ENCODE peak calls at places on chromosomes 12 and 14, in nine cellular contexts. One of them, this sample, is unnamed.

GRCh38 chr12:119936705-119937323 is 52.2 kb upstream of the BICDL1 start:
- DNase-seq in transverse colon: no peak
- DNase-seq in tibial artery: no peak
- DNase-seq in tibial nerve: no peak
- DNase-seq in fibroblast of lung: no peak
- DNase-seq in esophagus squamous epithelium: no peak
- DNase-seq in cardiac muscle cell: no peak
- DNase-seq in body of pancreas: no peak
- DNase-seq in fibroblast of villous mesenchyme: no peak
- DNase-seq in this sample: peak; percentile 19

GRCh38 chr12:95548539-95549391 is 2.5 kb downstream of the USP44 start:
- DNase-seq in fibroblast of lung: peak; percentile 17
- DNase-seq in tibial artery: peak; percentile 72
- DNase-seq in esophagus squamous epithelium: no peak
- DNase-seq in transverse colon: peak; percentile 56
- DNase-seq in fibroblast of villous mesenchyme: no peak
- DNase-seq in tibial nerve: peak; percentile 32
- DNase-seq in body of pancreas: peak; percentile 80
- DNase-seq in cardiac muscle cell: no peak
- DNase-seq in this sample: no peak

GRCh38 chr12:63997198-63997597 is 152.7 kb downstream of the SRGAP1 start:
- DNase-seq in cardiac muscle cell: peak; percentile 34
- DNase-seq in tibial nerve: no peak
- DNase-seq in fibroblast of lung: no peak
- DNase-seq in body of pancreas: no peak
- DNase-seq in tibial artery: no peak
- DNase-seq in esophagus squamous epithelium: no peak
- DNase-seq in transverse colon: no peak
- DNase-seq in fibroblast of villous mesenchyme: peak; percentile 48
- DNase-seq in this sample: peak; percentile 28

GRCh38 chr12:115857923-115858322 is 419.6 kb downstream of the MED13L start:
- DNase-seq in tibial nerve: no peak
- DNase-seq in esophagus squamous epithelium: no peak
- DNase-seq in body of pancreas: peak; percentile 13
- DNase-seq in tibial artery: no peak
- DNase-seq in transverse colon: no peak
- DNase-seq in fibroblast of villous mesenchyme: no peak
- DNase-seq in cardiac muscle cell: no peak
- DNase-seq in fibroblast of lung: no peak
- DNase-seq in this sample: no peak

GRCh38 chr14:89123215-89123614 is 293.8 kb downstream of the FOXN3 start:
- DNase-seq in tibial nerve: no peak
- DNase-seq in body of pancreas: no peak
- DNase-seq in cardiac muscle cell: no peak
- DNase-seq in esophagus squamous epithelium: no peak
- DNase-seq in tibial artery: no peak
- DNase-seq in fibroblast of villous mesenchyme: no peak
- DNase-seq in transverse colon: no peak
- DNase-seq in fibroblast of lung: no peak
- DNase-seq in this sample: no peak

GRCh38 chr12:2233034-2233433 is 180.2 kb downstream of the CACNA1C start:
- DNase-seq in transverse colon: no peak
- DNase-seq in tibial nerve: no peak
- DNase-seq in cardiac muscle cell: no peak
- DNase-seq in fibroblast of lung: no peak
- DNase-seq in fibroblast of villous mesenchyme: no peak
- DNase-seq in body of pancreas: no peak
- DNase-seq in esophagus squamous epithelium: no peak
- DNase-seq in tibial artery: no peak
- DNase-seq in this sample: peak; percentile 80

GRCh38 chr12:101173197-101173749 is 36.8 kb downstream of the SLC5A8 start:
- DNase-seq in fibroblast of lung: no peak
- DNase-seq in cardiac muscle cell: no peak
- DNase-seq in tibial artery: no peak
- DNase-seq in fibroblast of villous mesenchyme: no peak
- DNase-seq in body of pancreas: no peak
- DNase-seq in tibial nerve: no peak
- DNase-seq in esophagus squamous epithelium: no peak
- DNase-seq in transverse colon: no peak
- DNase-seq in this sample: peak; percentile 0

GRCh38 chr12:76777765-76778216 is 13.9 kb downstream of the ZDHHC17 start:
- DNase-seq in esophagus squamous epithelium: no peak
- DNase-seq in fibroblast of lung: no peak
- DNase-seq in transverse colon: no peak
- DNase-seq in fibroblast of villous mesenchyme: no peak
- DNase-seq in cardiac muscle cell: no peak
- DNase-seq in tibial artery: no peak
- DNase-seq in tibial nerve: no peak
- DNase-seq in body of pancreas: no peak
- DNase-seq in this sample: no peak

GRCh38 chr14:24037658-24038037 is 14.2 kb upstream of the CARMIL3 start:
- DNase-seq in tibial artery: no peak
- DNase-seq in tibial nerve: no peak
- DNase-seq in transverse colon: peak; percentile 56
- DNase-seq in fibroblast of lung: no peak
- DNase-seq in esophagus squamous epithelium: no peak
- DNase-seq in cardiac muscle cell: no peak
- DNase-seq in fibroblast of villous mesenchyme: no peak
- DNase-seq in body of pancreas: peak; percentile 62
- DNase-seq in this sample: no peak

GRCh38 chr12:53868516-53868986 is 70.1 kb upstream of the HOXC13 start:
- DNase-seq in esophagus squamous epithelium: no peak
- DNase-seq in tibial artery: no peak
- DNase-seq in transverse colon: no peak
- DNase-seq in body of pancreas: no peak
- DNase-seq in fibroblast of lung: no peak
- DNase-seq in cardiac muscle cell: no peak
- DNase-seq in tibial nerve: no peak
- DNase-seq in fibroblast of villous mesenchyme: no peak
- DNase-seq in this sample: no peak

DNA sequence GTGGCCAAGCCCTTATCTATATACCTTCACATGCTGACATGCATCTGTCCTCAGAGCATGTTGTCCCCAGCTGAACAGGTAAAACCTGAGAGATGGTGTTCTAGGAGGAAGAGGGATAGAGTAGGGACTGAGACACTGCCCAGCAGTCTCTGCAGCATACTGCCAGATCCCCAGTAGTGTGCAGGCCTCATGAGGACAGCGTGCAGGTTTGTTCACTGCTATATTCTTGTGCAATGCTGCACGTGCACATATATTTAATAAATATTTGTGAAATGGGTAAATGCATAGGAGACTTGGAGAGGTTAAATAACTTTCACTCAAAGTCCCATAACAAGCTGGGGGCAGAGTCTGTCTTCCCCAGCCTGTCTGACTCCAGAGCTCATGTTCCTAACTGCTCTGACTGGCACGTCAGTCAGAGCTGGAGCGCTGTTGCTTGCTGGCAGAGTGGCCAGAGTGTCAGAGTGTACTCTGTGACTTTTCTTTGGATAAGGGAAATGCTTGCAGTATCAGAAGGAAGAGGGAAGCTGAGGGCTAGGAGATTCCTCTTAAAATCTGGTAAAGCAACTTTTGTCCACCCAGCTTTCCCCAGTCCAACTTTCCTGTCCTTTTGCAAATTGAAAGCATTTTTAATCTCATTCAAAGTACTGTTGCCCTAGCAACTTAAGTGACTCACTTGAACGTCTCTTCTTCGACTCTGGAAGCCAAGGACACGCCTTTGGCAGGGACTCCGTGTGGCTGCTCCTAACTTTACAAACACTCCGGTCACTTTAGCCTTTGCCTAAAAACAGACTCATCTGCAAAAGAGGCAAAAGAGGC is 14.9 kb upstream of the POLR3B start:
- DNase-seq in cardiac muscle cell: peak; percentile 71
- DNase-seq in body of pancreas: peak; percentile 64
- DNase-seq in tibial nerve: peak; percentile 50
- DNase-seq in tibial artery: peak; percentile 88
- DNase-seq in fibroblast of lung: peak; percentile 88
- DNase-seq in transverse colon: peak; percentile 54
- DNase-seq in esophagus squamous epithelium: no peak
- DNase-seq in fibroblast of villous mesenchyme: peak; percentile 74
- DNase-seq in this sample: peak; percentile 89
- H3K4me3 ChIP-seq in cardiac muscle cell: no peak overlapping the region
- H3K4me3 ChIP-seq in body of pancreas: no peak overlapping the region
- H3K4me3 ChIP-seq in tibial nerve: no peak overlapping the region
- H3K4me3 ChIP-seq in tibial artery: peak overlapping the region; percentile 21
- H3K4me3 ChIP-seq in fibroblast of lung: peak overlapping the region; percentile 38
- H3K4me3 ChIP-seq in transverse colon: no peak overlapping the region
- H3K4me3 ChIP-seq in esophagus squamous epithelium: peak overlapping the region; percentile 28
- H3K4me3 ChIP-seq in fibroblast of villous mesenchyme: peak overlapping the region; percentile 17
- H3K4me3 ChIP-seq in this sample: peak overlapping the region; percentile 41

GRCh38 chr12:10873374-10873773 is 10.7 kb downstream of the PRH1 start:
- DNase-seq in tibial artery: no peak
- DNase-seq in fibroblast of villous mesenchyme: peak; percentile 13
- DNase-seq in esophagus squamous epithelium: no peak
- DNase-seq in fibroblast of lung: peak; percentile 28
- DNase-seq in cardiac muscle cell: peak; percentile 80
- DNase-seq in transverse colon: no peak
- DNase-seq in body of pancreas: no peak
- DNase-seq in tibial nerve: no peak
- DNase-seq in this sample: no peak

GRCh38 chr12:10867381-10867780 is 16.7 kb downstream of the PRH1 start:
- DNase-seq in fibroblast of lung: no peak
- DNase-seq in esophagus squamous epithelium: no peak
- DNase-seq in transverse colon: no peak
- DNase-seq in cardiac muscle cell: peak; percentile 7
- DNase-seq in body of pancreas: no peak
- DNase-seq in tibial nerve: no peak
- DNase-seq in tibial artery: no peak
- DNase-seq in fibroblast of villous mesenchyme: no peak
- DNase-seq in this sample: peak; percentile 12
- TF ChIP-seq CTCF in fibroblast of lung: no peak
- TF ChIP-seq CTCF in esophagus squamous epithelium: no peak
- TF ChIP-seq CTCF in transverse colon: no peak
- TF ChIP-seq CTCF in cardiac muscle cell: no peak
- TF ChIP-seq CTCF in body of pancreas: no peak
- TF ChIP-seq CTCF in tibial nerve: no peak
- TF ChIP-seq CTCF in tibial artery: no peak
- TF ChIP-seq CTCF in fibroblast of villous mesenchyme: peak; percentile 7
- TF ChIP-seq CTCF in this sample: no peak

GRCh38 chr14:60515696-60516284 is 6.8 kb downstream of the SIX6 start:
- DNase-seq in tibial nerve: no peak
- DNase-seq in transverse colon: no peak
- DNase-seq in body of pancreas: no peak
- DNase-seq in cardiac muscle cell: no peak
- DNase-seq in fibroblast of lung: no peak
- DNase-seq in fibroblast of villous mesenchyme: no peak
- DNase-seq in tibial artery: peak; percentile 59
- DNase-seq in esophagus squamous epithelium: no peak
- DNase-seq in this sample: no peak
- H3K4me3 ChIP-seq in tibial nerve: no peak overlapping the region
- H3K4me3 ChIP-seq in transverse colon: no peak overlapping the region
- H3K4me3 ChIP-seq in body of pancreas: no peak overlapping the region
- H3K4me3 ChIP-seq in cardiac muscle cell: peak overlapping the region; percentile 33
- H3K4me3 ChIP-seq in fibroblast of lung: no peak overlapping the region
- H3K4me3 ChIP-seq in fibroblast of villous mesenchyme: no peak overlapping the region
- H3K4me3 ChIP-seq in tibial artery: no peak overlapping the region
- H3K4me3 ChIP-seq in esophagus squamous epithelium: no peak overlapping the region
- H3K4me3 ChIP-seq in this sample: no peak overlapping the region

GRCh38 chr12:55132816-55133215 is 6.6 kb downstream of the OR9K2 start:
- DNase-seq in fibroblast of villous mesenchyme: no peak
- DNase-seq in cardiac muscle cell: no peak
- DNase-seq in tibial nerve: no peak
- DNase-seq in transverse colon: no peak
- DNase-seq in esophagus squamous epithelium: no peak
- DNase-seq in body of pancreas: no peak
- DNase-seq in fibroblast of lung: no peak
- DNase-seq in tibial artery: no peak
- DNase-seq in this sample: no peak
- TF ChIP-seq CTCF in fibroblast of villous mesenchyme: no peak
- TF ChIP-seq CTCF in cardiac muscle cell: no peak
- TF ChIP-seq CTCF in tibial nerve: no peak
- TF ChIP-seq CTCF in transverse colon: no peak
- TF ChIP-seq CTCF in esophagus squamous epithelium: no peak
- TF ChIP-seq CTCF in body of pancreas: no peak
- TF ChIP-seq CTCF in fibroblast of lung: no peak
- TF ChIP-seq CTCF in tibial artery: no peak
- TF ChIP-seq CTCF in this sample: peak; percentile 1

DNA sequence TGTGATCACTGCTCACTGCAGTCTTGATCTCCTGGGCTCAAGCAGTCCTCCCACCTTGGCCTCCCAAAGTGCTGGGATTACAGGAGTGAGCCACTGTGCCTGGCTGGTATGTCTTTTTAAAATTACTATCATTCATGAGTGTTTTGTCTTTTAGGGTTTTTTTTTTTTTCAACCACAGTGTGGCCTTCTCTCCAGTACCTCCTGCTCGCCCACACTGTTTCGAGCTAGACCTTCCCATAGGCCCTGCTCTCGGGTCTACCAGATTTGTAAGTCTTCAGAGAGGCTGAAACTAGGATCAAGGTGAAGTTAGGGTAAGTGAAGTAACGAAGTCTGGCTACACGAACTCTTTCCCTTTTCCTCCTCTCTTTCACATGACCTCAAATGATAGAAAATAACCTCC is 1.5 kb downstream of the BIN2 start:
- DNase-seq in transverse colon: no peak
- DNase-seq in tibial artery: no peak
- DNase-seq in fibroblast of lung: no peak
- DNase-seq in cardiac muscle cell: no peak
- DNase-seq in esophagus squamous epithelium: no peak
- DNase-seq in tibial nerve: no peak
- DNase-seq in body of pancreas: no peak
- DNase-seq in fibroblast of villous mesenchyme: no peak
- DNase-seq in this sample: no peak
- H3K4me3 ChIP-seq in transverse colon: no peak overlapping the region
- H3K4me3 ChIP-seq in tibial artery: no peak overlapping the region
- H3K4me3 ChIP-seq in fibroblast of lung: no peak overlapping the region
- H3K4me3 ChIP-seq in cardiac muscle cell: no peak overlapping the region
- H3K4me3 ChIP-seq in esophagus squamous epithelium: no peak overlapping the region
- H3K4me3 ChIP-seq in tibial nerve: peak overlapping the region; percentile 38
- H3K4me3 ChIP-seq in body of pancreas: no peak overlapping the region
- H3K4me3 ChIP-seq in fibroblast of villous mesenchyme: no peak overlapping the region
- H3K4me3 ChIP-seq in this sample: no peak overlapping the region

DNA sequence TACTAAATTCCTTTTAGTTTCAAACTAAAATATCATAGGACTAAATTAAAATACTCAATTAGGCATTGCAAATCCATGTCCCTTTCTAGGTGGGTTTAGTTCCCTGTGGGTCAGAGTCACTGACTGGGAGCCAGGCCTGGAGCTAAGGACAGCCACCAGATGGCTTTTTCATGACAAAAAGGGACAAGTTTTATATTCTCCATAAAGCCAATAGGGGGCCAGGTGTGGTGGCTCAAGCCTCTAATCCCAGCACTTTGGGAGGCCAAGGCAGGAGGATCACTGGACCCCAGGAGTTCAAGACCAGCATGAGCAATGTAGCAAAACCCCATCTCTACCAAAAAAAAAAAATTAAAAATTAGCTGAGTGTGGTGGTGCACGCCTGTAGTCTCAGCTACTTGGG is 35.4 kb upstream of the EIF5 start:
- DNase-seq in esophagus squamous epithelium: no peak
- DNase-seq in tibial artery: peak; percentile 28
- DNase-seq in fibroblast of lung: no peak
- DNase-seq in transverse colon: no peak
- DNase-seq in body of pancreas: no peak
- DNase-seq in fibroblast of villous mesenchyme: no peak
- DNase-seq in cardiac muscle cell: no peak
- DNase-seq in tibial nerve: no peak
- DNase-seq in this sample: no peak
- TF ChIP-seq CTCF in esophagus squamous epithelium: no peak
- TF ChIP-seq CTCF in tibial artery: no peak
- TF ChIP-seq CTCF in fibroblast of lung: no peak
- TF ChIP-seq CTCF in transverse colon: no peak
- TF ChIP-seq CTCF in body of pancreas: no peak
- TF ChIP-seq CTCF in fibroblast of villous mesenchyme: no peak
- TF ChIP-seq CTCF in cardiac muscle cell: no peak
- TF ChIP-seq CTCF in tibial nerve: no peak
- TF ChIP-seq CTCF in this sample: no peak